ENCODE peak calls at places on chromosomes 4 and X, in ten cellular contexts. U is GM23248; O is testis; K is Karpas-422; R is right atrium auricular region; D is ascending aorta; H is fibroblast of lung; A is CD4-positive, alpha-beta memory T cell; B is stomach; J is ovary. E is an unnamed sample. For H3K4me1, the result is how much of the 10 kb centered on the place peaks cover.

GRCh38 chr4:6217716-6218381 is 17.5 kb upstream of the JAKMIP1 start:
- DNase-seq in K (peak), U (no peak), R (no peak), J (no peak), O (no peak), B (no peak), D (no peak), H (no peak), A (no peak), E (no peak)

GRCh38 chr4:74320559-74321118 is 12.4 kb downstream of the EPGN start:
- DNase-seq in O (peak), D (no peak), R (no peak), H (peak), A (peak), J (no peak), K (peak), B (peak), U (peak), E (no peak)

GRCh38 chr4:76384052-76384451 is 36.9 kb downstream of the CCDC158 start:
- DNase-seq in O (no peak), J (no peak), A (no peak), U (no peak), D (no peak), H (no peak), B (no peak), R (no peak), K (no peak), E (no peak)

GRCh38 chrX:111868726-111869638 is 7.0 kb upstream of the TRPC5OS start:
- DNase-seq in K (no peak), J (no peak), D (no peak), H (no peak), B (no peak), A (no peak), O (no peak), R (no peak), U (peak), E (no peak)

GRCh38 chr4:158172558-158173258 is at the start of gene GASK1B:
- DNase-seq in O (peak), U (peak), B (no peak), J (peak), A (no peak), R (no peak), D (no peak), K (peak), H (peak), E (no peak)

GRCh38 chr4:33924239-33924638 is 2320.1 kb downstream of the ARAP2 start:
- DNase-seq in O (peak), U (peak), A (no peak), K (no peak), D (no peak), R (no peak), B (no peak), H (peak), J (no peak), E (no peak)

GRCh38 chr4:42401171-42401570 is 3.9 kb downstream of the SHISA3 start:
- DNase-seq in B (no peak), J (no peak), D (no peak), R (no peak), U (no peak), O (no peak), K (no peak), A (no peak), H (no peak), E (no peak)

GRCh38 chr4:156756118-156756517 is 215.5 kb downstream of the PDGFC start:
- DNase-seq in D (no peak), H (peak), A (no peak), O (no peak), K (no peak), R (no peak), B (no peak), U (peak), J (no peak), E (no peak)

GRCh38 chr4:184067931-184068554 is 149.6 kb downstream of the ENPP6 start:
- DNase-seq in O (no peak), B (no peak), D (no peak), U (no peak), R (no peak), K (no peak), H (no peak), A (no peak), J (no peak), E (no peak)

GRCh38 chr4:84939111-84939510 is 27.4 kb downstream of the WDFY3 start:
- DNase-seq in K (no peak), B (no peak), J (no peak), R (no peak), A (no peak), U (no peak), O (no peak), H (no peak), D (no peak), E (no peak)

GRCh38 chr4:147825451-147826287 is 93.8 kb downstream of the ARHGAP10 start:
- DNase-seq in J (no peak), K (no peak), U (peak), A (no peak), B (peak), H (peak), R (no peak), O (peak), D (no peak), E (no peak)

GRCh38 chr4:148112231-148112982 is 329.8 kb downstream of the NR3C2 start:
- DNase-seq in K (no peak), J (no peak), O (no peak), A (no peak), R (no peak), U (peak), H (peak), D (no peak), B (no peak), E (no peak)

GRCh38 chr4:37415845-37416369 is 171.4 kb downstream of the NWD2 start:
- DNase-seq in H (no peak), K (no peak), A (no peak), U (no peak), B (no peak), R (no peak), J (no peak), D (no peak), O (no peak), E (no peak)

GRCh38 chrX:41303013-41303412 is 30.9 kb upstream of the DDX3X start:
- DNase-seq in D (no peak), B (no peak), J (no peak), O (no peak), U (no peak), H (no peak), R (no peak), K (no peak), A (no peak), E (no peak)

GRCh38 chr4:136864580-136865185 is 667.6 kb downstream of the PCDH18 start:
- DNase-seq in R (no peak), H (peak), B (no peak), U (peak), D (no peak), O (peak), K (peak), A (peak), J (peak), E (no peak)

GRCh38 chrX:112636951-112637541 is 42.7 kb downstream of the LHFPL1 start:
- DNase-seq in K (no peak), A (no peak), B (no peak), J (no peak), H (peak), U (peak), O (peak), D (no peak), R (no peak), E (no peak)

GRCh38 chrX:119190251-119190651 is 45.8 kb upstream of the PGRMC1 start:
- DNase-seq in O (no peak), U (peak), R (no peak), A (no peak), B (no peak), H (no peak), K (no peak), J (no peak), D (no peak), E (no peak)

GRCh38 chrX:150517303-150517896 is 51.0 kb upstream of the MTM1 start:
- DNase-seq in A (no peak), B (no peak), H (peak), J (no peak), R (no peak), K (no peak), U (peak), D (no peak), O (no peak), E (no peak)

GRCh38 chr4:41881931-41882621 is 53.2 kb upstream of the TMEM33 start:
- DNase-seq in B (no peak), J (no peak), U (peak), K (no peak), R (no peak), O (no peak), H (no peak), D (no peak), A (no peak), E (no peak)

GRCh38 chr4:38387819-38388218 is 276.2 kb upstream of the KLF3 start:
- DNase-seq in O (no peak), H (no peak), J (no peak), K (no peak), U (no peak), B (no peak), D (no peak), A (no peak), R (no peak), E (no peak)

GRCh38 chr4:169765845-169766244 is 8.1 kb upstream of the HPF1 start:
- DNase-seq in O (no peak), D (no peak), J (no peak), A (no peak), U (no peak), B (no peak), K (no peak), H (no peak), R (no peak), E (no peak)

GRCh38 chrX:129769467-129770154 is 10.1 kb upstream of the SASH3 start:
- DNase-seq in B (no peak), J (no peak), H (no peak), D (no peak), U (no peak), O (no peak), A (peak), R (no peak), K (peak), E (no peak)

GRCh38 chr4:6019316-6020263 is 1.4 kb upstream of the C4orf50 start:
- DNase-seq in R (peak), O (peak), H (peak), U (peak), A (peak), K (peak), B (peak), J (peak), D (no peak), E (no peak)

GRCh38 chr4:155759372-155760252 is 791 bp downstream of the GUCY1B1 start:
- DNase-seq in J (peak), A (no peak), K (no peak), B (peak), H (peak), U (peak), O (peak), D (peak), R (peak), E (peak)

GRCh38 chrX:17164936-17165335 is 210.1 kb upstream of the NHS start:
- DNase-seq in A (no peak), K (no peak), U (no peak), R (no peak), B (no peak), O (no peak), J (no peak), H (peak), D (no peak), E (no peak)

GRCh38 chrX:50814701-50815476 is 895 bp upstream of the SHROOM4 start:
- DNase-seq in D (no peak), A (no peak), R (no peak), O (peak), J (peak), H (no peak), U (peak), K (no peak), B (no peak), E (no peak)

GRCh38 chr4:146389561-146389960 is 132.2 kb downstream of the SLC10A7 start:
- DNase-seq in O (no peak), D (no peak), R (no peak), H (no peak), U (no peak), B (no peak), K (no peak), J (no peak), A (no peak), E (no peak)

GRCh38 chr4:123877561-123877960 is 481.0 kb downstream of the SPRY1 start:
- DNase-seq in H (no peak), U (no peak), A (no peak), B (peak), D (no peak), R (no peak), O (no peak), K (no peak), J (no peak), E (no peak)

GRCh38 chr4:154585369-154586018 is 5.0 kb downstream of the FGA start:
- DNase-seq in R (no peak), H (no peak), O (no peak), K (no peak), B (no peak), D (no peak), J (no peak), A (no peak), U (no peak), E (no peak)

GRCh38 chr4:154582723-154583122 is 7.8 kb downstream of the FGA start:
- DNase-seq in B (no peak), R (no peak), J (no peak), A (no peak), O (no peak), U (no peak), D (no peak), K (no peak), H (no peak), E (no peak)

GRCh38 chr4:154583677-154584076 is 6.9 kb downstream of the FGA start:
- DNase-seq in U (no peak), J (no peak), K (no peak), R (no peak), A (no peak), O (no peak), B (no peak), D (no peak), H (no peak), E (no peak)

GRCh38 chr4:154584259-154584658 is 6.3 kb downstream of the FGA start:
- DNase-seq in B (no peak), H (no peak), A (no peak), D (no peak), J (no peak), U (no peak), K (no peak), O (no peak), R (no peak), E (no peak)

DNA sequence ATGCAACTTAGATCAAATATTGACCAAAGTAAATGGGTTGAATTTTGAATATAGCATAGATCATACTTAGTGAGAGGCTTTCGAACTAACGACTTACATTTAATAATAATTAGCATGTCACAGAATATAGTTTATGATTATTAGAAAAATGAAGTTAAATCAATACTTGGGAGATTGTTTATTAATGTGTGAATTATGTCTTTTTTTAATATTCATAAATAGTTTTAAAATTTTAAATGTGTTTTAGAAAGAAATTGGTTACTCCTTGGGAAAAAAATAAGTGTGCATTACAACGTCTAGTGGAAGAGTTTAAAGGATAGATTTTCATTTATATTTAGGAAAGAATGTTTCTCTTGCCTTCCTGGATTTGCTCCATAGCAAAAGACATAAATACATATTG is 7.3 kb downstream of the FGA start:
- DNase-seq in J (no peak), D (no peak), U (no peak), O (no peak), K (no peak), B (no peak), A (no peak), R (no peak), H (no peak), E (no peak)
- H3K4me1 ChIP-seq in J (under half), D (under half), U (under half), O (under half), K (under half), B (under half), A (under half), R (under half), H (under half), E (under half)

DNA sequence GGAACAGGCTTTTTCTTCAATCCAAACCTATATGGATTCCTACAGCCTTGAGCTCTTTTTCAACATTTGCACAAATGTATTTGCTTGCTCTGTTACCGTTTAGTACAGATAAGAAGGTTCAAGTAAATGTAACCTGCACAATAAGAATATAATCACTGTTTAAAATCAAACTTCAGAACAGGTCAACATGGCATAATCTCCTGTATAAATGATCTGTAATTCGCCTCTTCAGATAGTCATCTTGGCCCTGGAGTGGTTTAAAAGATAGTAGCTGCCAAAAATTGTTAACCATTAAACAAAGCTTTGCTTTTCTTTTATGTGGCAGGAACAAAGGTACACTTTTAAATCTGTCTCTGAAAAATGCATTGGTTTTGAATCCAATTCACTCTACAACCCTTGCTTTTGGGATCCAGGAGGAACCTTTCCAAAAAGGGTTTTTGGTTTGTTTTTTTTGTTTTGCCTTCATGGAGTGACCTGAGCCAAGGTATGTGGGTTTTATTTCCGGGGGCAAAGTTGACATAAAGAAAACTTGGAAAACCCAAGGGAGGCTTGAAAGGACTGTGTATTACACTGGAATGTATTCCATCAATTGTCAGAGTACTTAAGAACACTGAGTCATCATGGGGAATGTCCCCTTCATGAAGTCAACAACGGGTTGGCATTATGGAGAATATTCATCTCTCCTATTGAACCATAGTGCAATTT is 210.4 kb upstream of the HCCS start:
- DNase-seq in A (no peak), J (no peak), O (no peak), B (no peak), D (no peak), U (peak), K (no peak), H (peak), R (no peak), E (no peak)
- H3K4me1 ChIP-seq in A (under half), J (under half), O (under half), B (under half), D (under half), U (under half), K (under half), H (under half), R (under half), E (under half)

GRCh38 chr4:7857993-7858392 is 81.7 kb downstream of the AFAP1 start:
- DNase-seq in U (no peak), H (no peak), K (no peak), J (no peak), O (no peak), B (no peak), A (no peak), R (no peak), D (no peak), E (no peak)
- H3K4me1 ChIP-seq in U (half or more), H (under half), K (under half), J (under half), O (under half), B (under half), A (half or more), R (under half), D (under half), E (half or more)

GRCh38 chr4:77798385-77798784 is 20.8 kb downstream of the CNOT6L start:
- DNase-seq in U (no peak), K (no peak), O (no peak), R (no peak), B (no peak), J (no peak), A (no peak), D (no peak), H (no peak), E (no peak)
- H3K4me1 ChIP-seq in U (under half), K (under half), O (under half), R (under half), B (half or more), J (under half), A (half or more), D (under half), H (under half), E (under half)

GRCh38 chr4:1713003-1713397 is 881 bp upstream of the SLBP start:
- DNase-seq in J (no peak), B (no peak), K (peak), U (no peak), R (no peak), O (no peak), D (no peak), A (no peak), H (no peak), E (no peak)
- H3K4me1 ChIP-seq in J (under half), B (half or more), K (under half), U (under half), R (under half), O (under half), D (under half), A (half or more), H (under half), E (under half)

GRCh38 chr4:173174184-173175156 is 5.9 kb downstream of the GALNT7 start:
- DNase-seq in O (no peak), U (no peak), B (no peak), H (no peak), D (no peak), J (no peak), R (no peak), K (no peak), A (no peak), E (no peak)

GRCh38 chr4:173169428-173170209 is 1.0 kb downstream of the GALNT7 start:
- DNase-seq in H (peak), B (peak), U (peak), R (peak), O (peak), A (peak), D (no peak), J (peak), K (peak), E (peak)

GRCh38 chr4:173171098-173171497 is 2.5 kb downstream of the GALNT7 start:
- DNase-seq in K (no peak), B (no peak), D (no peak), A (no peak), U (peak), O (no peak), J (no peak), R (no peak), H (peak), E (no peak)

GRCh38 chr4:173170210-173170778 is 1.7 kb downstream of the GALNT7 start:
- DNase-seq in D (no peak), U (no peak), K (no peak), H (peak), O (no peak), J (no peak), B (no peak), R (no peak), A (no peak), E (no peak)

GRCh38 chr4:173171987-173172386 is 3.4 kb downstream of the GALNT7 start:
- DNase-seq in U (no peak), A (no peak), K (no peak), R (no peak), D (no peak), J (no peak), O (no peak), B (no peak), H (no peak), E (no peak)
- H3K4me1 ChIP-seq in U (under half), A (under half), K (half or more), R (under half), D (under half), J (under half), O (under half), B (half or more), H (under half), E (under half)

DNA sequence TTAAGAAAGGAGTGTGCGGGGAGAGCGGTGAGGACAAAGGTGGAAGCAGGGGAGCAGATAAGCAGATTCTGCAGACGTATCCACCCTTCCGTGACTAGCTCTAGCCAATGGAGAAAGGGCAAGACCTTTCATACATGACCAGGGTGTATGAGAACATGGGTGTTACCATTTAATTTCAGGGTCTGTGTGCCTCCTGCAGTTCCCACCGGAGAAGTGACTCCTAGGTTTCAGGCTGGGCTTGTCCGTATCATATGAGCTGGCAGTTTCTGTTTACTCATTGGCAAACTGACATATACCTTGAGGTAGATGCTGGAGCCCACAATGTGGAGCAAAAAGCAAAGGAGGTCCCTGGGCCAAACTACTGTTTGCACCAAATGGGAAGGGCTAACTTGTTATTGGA is 6.8 kb downstream of the RBM47 start:
- DNase-seq in B (peak), K (no peak), H (no peak), U (no peak), A (no peak), J (no peak), O (no peak), D (no peak), R (no peak), E (no peak)
- H3K4me1 ChIP-seq in B (half or more), K (under half), H (under half), U (under half), A (under half), J (under half), O (under half), D (under half), R (under half), E (under half)

GRCh38 chr4:52915131-52915645 is 53.1 kb downstream of the RASL11B start:
- DNase-seq in R (no peak), J (no peak), B (no peak), O (no peak), D (no peak), A (no peak), K (no peak), U (peak), H (no peak), E (no peak)

GRCh38 chr4:52914051-52914605 is 52.0 kb downstream of the RASL11B start:
- DNase-seq in A (no peak), O (peak), J (peak), K (no peak), U (peak), B (no peak), H (peak), R (no peak), D (no peak), E (no peak)

GRCh38 chr4:52911684-52912294 is 49.7 kb downstream of the RASL11B start:
- DNase-seq in K (peak), J (peak), H (peak), O (peak), D (no peak), B (peak), U (peak), A (peak), R (peak), E (peak)

GRCh38 chr4:52910115-52910514 is 48.0 kb downstream of the RASL11B start:
- DNase-seq in U (peak), K (no peak), R (no peak), J (no peak), H (no peak), B (no peak), O (no peak), A (no peak), D (no peak), E (no peak)

GRCh38 chr4:52912608-52913007 is 50.5 kb downstream of the RASL11B start:
- DNase-seq in K (no peak), B (no peak), R (no peak), D (no peak), O (no peak), A (no peak), J (no peak), H (no peak), U (peak), E (no peak)
- H3K4me1 ChIP-seq in K (under half), B (under half), R (under half), D (under half), O (under half), A (under half), J (under half), H (under half), U (under half), E (under half)